ENCODE peak calls at places on chromosomes 2 and 18, in five cellular contexts. C, V, A, W and S are unnamed samples.

GRCh38 chr2:211144078-211144477 is 587.7 kb downstream of the CPS1 start:
- DNase-seq in W (peak), A (peak), C (peak), V (no peak), S (no peak)

GRCh38 chr18:78430171-78430857 is 549.3 kb upstream of the SALL3 start:
- DNase-seq in W (no peak), C (no peak), V (no peak), A (no peak), S (no peak)

GRCh38 chr2:28129955-28130695 is 239.6 kb downstream of the BABAM2 start:
- DNase-seq in A (no peak), V (no peak), C (peak), W (peak), S (no peak)

GRCh38 chr2:11517906-11518305 is 15.9 kb upstream of the GREB1 start:
- DNase-seq in C (no peak), V (no peak), W (no peak), A (no peak), S (no peak)

GRCh38 chr2:220224711-220225519 is 597.5 kb downstream of the SLC4A3 start:
- DNase-seq in V (no peak), A (no peak), W (peak), C (peak), S (no peak)

GRCh38 chr2:176104338-176105077 is 2.6 kb upstream of the HOXD11 start:
- DNase-seq in W (peak), C (no peak), V (no peak), A (no peak), S (no peak)

GRCh38 chr18:46297621-46298020 is 193.4 kb downstream of the HAUS1 start:
- DNase-seq in C (no peak), V (no peak), A (no peak), W (no peak), S (no peak)

GRCh38 chr2:154449951-154450658 is 248.4 kb upstream of the KCNJ3 start:
- DNase-seq in W (no peak), V (no peak), A (no peak), C (no peak), S (no peak)

GRCh38 chr18:79800353-79801180 is 2.8 kb downstream of the KCNG2 start:
- DNase-seq in C (no peak), V (no peak), A (no peak), W (no peak), S (no peak)

GRCh38 chr18:55781481-55781957 is 193.5 kb upstream of the TCF4 start:
- DNase-seq in C (peak), A (no peak), W (peak), V (peak), S (peak)

GRCh38 chr2:86809481-86810121 is 18.9 kb upstream of the CD8A start:
- DNase-seq in A (no peak), V (no peak), W (no peak), C (no peak), S (no peak)

GRCh38 chr2:15302154-15302553 is 259.0 kb downstream of the NBAS start:
- DNase-seq in W (peak), V (no peak), C (peak), A (no peak), S (no peak)

GRCh38 chr2:231356474-231356849 is 39.0 kb upstream of the B3GNT7 start:
- DNase-seq in W (peak), A (no peak), V (no peak), C (peak), S (no peak)

GRCh38 chr2:164145093-164145987 is 409.5 kb upstream of the FIGN start:
- DNase-seq in A (no peak), V (no peak), W (peak), C (peak), S (no peak)

GRCh38 chr2:207334631-207335371 is 169.1 kb upstream of the KLF7 start:
- DNase-seq in C (peak), W (peak), V (peak), A (peak), S (peak)

GRCh38 chr2:20595439-20596192 is 55.3 kb downstream of the HS1BP3 start:
- DNase-seq in V (peak), C (peak), W (peak), A (no peak), S (no peak)

GRCh38 chr2:178796079-178796677 is 11.0 kb downstream of the TTN start:
- DNase-seq in V (no peak), C (peak), W (peak), A (peak), S (peak)

GRCh38 chr2:183993052-183993451 is 605.3 kb upstream of the ZNF804A start:
- DNase-seq in A (no peak), V (no peak), C (no peak), W (no peak), S (no peak)

GRCh38 chr2:58571181-58571852 is 330.2 kb upstream of the FANCL start:
- DNase-seq in W (peak), A (peak), V (no peak), C (peak), S (peak)

GRCh38 chr18:47968006-47968676 is 37.7 kb upstream of the SMAD2 start:
- DNase-seq in C (no peak), A (no peak), W (no peak), V (no peak), S (peak)

GRCh38 chr2:150169230-150169629 is 318.2 kb downstream of the RND3 start:
- DNase-seq in C (peak), V (peak), W (peak), A (no peak), S (no peak)

GRCh38 chr2:240809276-240809675 is 10.7 kb downstream of the KIF1A start:
- DNase-seq in W (no peak), A (no peak), V (no peak), C (no peak), S (no peak)

GRCh38 chr18:47749195-47749973 is 181.1 kb downstream of the SMAD2 start:
- DNase-seq in A (peak), C (peak), W (peak), V (peak), S (peak)

GRCh38 chr2:12051831-12052230 is 305.4 kb downstream of the LPIN1 start:
- DNase-seq in W (peak), A (no peak), C (peak), V (no peak), S (no peak)

GRCh38 chr2:211035548-211036185 is 479.3 kb downstream of the CPS1 start:
- DNase-seq in V (no peak), A (peak), C (peak), W (peak), S (peak)

GRCh38 chr2:37809525-37809924 is 115.6 kb upstream of the RMDN2 start:
- DNase-seq in C (peak), A (peak), V (no peak), W (peak), S (no peak)

DNA sequence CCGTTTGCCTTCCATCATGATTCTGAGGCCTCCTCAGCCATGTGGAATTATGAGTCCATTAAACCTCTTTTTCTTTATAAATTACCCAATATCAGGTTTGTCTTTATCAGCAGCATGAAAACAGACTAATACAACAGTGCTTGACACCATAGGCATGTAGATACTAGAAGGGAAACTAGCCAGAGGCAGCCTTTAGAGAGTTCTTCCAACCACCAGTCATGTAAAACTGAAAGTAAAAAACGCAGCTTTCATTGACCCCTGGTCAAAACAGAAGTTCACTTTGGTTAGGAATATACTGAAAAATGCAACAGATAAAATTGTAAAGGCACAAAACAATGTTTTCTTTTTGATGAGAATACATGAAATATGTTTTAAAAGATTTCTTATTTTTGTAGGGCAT is 122.8 kb upstream of the L3MBTL4 start:
- DNase-seq in W (no peak), C (no peak), A (no peak), V (no peak), S (no peak)
- H3K4me3 ChIP-seq in W (no peak), C (no peak), A (no peak), V (no peak), S (no peak)

DNA sequence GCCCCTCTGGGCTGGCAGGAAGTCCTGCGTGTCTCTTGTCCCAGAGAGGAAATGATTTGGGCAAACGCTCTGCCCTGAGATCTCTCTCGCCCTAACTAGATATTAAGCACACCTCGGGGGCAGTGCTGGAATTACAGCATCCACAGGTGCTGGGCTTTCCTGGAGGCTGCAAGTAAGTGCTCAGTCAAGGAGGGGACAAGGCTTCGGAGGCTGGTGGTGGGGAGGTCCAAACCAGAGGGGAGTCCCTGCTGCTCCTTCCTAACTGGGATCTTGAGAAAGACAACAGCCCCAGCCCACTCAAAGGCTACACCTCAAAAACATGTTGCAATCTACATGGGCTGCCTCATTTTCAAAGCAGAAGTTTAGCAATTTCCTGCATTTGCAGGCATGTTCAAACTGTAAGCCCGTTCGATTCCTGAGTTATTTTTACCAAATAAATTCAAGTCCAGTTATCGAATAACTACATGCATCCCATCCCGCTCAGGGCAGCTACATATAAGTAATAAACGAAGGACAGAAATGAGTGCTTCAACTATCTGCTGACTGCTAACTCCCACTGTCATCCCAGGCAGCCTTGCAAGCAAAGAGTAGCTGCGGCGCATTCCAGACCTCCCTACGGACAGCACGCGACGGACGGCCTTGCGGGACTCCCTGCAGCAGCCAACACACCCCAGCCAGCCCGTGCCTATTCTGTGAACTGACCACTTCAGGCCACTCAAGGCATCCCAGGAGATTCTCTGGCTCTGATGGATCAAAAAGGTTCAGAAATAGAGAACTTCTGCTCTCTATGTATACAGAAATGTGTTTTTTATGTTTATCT is 27.5 kb downstream of the ZNF516 start:
- DNase-seq in C (peak), W (peak), A (no peak), V (peak), S (no peak)
- H3K4me3 ChIP-seq in C (no peak), W (no peak), A (no peak), V (peak), S (no peak)

DNA sequence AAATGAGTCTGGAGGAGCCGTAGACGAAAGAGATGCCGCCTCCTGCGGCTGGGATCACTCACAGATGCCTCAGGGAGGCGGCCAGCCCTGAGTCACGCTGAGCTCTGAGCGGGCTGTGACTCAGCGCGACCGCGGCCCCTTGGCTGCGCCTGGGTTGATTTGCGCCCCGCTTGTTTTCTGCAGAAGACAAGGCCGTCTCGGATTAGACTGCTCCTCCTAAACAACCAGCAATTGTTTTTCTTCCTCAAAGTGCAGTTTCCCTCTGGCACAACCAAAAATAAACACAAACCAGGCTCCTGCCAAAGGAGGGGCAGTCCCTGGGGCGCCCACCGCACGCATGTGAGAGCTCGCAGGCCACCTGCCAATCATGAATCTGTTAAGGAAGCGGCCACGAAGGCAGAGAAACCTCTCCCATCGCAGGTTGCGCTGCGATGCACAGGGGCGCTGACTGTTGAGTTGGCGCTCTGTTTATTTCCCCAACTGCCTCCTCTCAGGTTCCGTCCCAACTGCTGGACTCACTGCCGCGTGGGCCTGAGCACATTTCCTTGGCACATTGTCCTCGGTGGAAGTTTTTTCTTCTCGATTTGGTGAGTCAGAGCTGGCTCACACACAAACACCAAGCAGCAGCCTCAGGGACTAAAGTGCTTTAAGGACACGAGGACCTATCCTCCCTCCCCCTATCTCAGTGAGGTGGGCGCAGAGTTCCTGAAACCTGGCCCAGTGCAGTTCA is 85.2 kb upstream of the NDUFV2 start:
- DNase-seq in V (peak), A (peak), C (peak), W (peak), S (no peak)
- H3K4me3 ChIP-seq in V (peak), A (peak), C (peak), W (peak), S (no peak)

GRCh38 chr2:70632388-70632787 is 78.8 kb upstream of the TGFA start:
- DNase-seq in W (no peak), V (no peak), A (no peak), C (no peak), S (no peak)

GRCh38 chr2:70630761-70631160 is 77.1 kb upstream of the TGFA start:
- DNase-seq in A (no peak), W (no peak), V (no peak), C (no peak), S (no peak)

GRCh38 chr2:70627499-70627898 is 73.9 kb upstream of the TGFA start:
- DNase-seq in C (no peak), V (no peak), A (no peak), W (peak), S (no peak)

DNA sequence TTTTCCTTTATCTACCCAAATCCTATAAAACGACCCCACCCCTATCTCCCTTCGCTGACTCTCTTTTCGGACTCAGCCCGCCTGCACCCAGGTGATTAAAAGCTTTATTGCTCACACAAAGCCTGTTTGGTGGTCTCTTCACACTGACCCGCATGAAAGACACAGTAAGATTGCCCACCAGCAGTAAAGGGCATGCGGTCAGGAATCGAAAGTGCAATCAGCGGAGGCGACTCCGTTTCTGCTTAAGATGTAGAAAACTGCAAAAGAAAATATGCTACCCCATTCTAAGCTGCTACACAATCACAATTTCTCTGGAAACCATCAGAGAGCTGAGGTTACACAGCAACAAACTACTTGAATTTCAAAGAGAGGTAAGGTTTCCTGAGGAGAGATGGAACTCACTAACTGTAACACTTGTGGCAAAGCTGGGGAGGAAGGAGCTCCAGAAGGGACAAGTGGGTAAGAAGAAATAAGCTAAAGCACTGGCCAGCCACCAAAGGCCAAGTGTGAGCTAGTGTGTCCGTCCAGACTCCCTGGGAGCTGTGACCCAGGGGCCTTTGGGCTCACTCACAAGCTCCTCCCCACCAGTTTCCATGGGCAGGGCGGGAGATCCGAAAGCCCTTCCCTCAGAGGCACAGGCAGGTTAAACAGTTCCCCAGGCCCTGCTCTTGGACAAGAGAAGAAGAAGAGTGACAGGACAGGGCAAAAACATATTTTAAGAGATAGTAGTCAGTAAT is 72.8 kb upstream of the TGFA start:
- DNase-seq in C (no peak), A (no peak), W (no peak), V (peak), S (peak)
- H3K4me3 ChIP-seq in C (no peak), A (no peak), W (no peak), V (no peak), S (peak)

DNA sequence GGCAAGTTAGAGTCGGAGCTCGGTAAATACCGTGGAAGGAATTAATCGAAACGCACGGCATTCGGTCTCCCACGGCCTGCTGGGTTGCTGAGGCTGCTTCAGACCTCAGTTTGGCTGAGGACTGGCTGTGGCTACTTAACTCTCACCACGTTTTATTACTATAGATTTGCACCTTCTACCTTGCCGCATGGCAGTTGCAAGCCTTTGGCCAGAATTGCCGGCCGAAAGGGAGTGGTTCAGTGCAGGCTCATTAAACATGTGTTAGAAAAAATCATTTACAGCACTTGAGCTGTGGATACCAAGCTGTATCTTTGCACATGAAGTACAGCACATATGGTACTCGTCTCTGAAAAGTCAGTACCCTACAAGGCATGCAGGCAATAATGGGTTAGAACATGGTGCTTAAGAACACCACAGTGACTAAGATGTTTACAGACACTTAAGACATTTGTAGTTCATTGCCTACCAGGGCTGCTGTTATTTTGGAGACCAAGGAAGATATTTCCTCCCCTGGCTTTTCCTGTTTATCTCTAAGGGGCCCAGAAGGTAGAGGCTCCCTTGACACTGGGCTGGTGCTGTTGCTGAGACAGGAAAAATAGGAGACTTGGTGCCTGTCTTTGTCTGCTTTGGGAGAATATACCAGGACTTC is 103.1 kb downstream of the ZNF532 start:
- DNase-seq in A (no peak), V (no peak), W (no peak), C (peak), S (no peak)
- H3K4me3 ChIP-seq in A (no peak), V (no peak), W (no peak), C (no peak), S (no peak)

DNA sequence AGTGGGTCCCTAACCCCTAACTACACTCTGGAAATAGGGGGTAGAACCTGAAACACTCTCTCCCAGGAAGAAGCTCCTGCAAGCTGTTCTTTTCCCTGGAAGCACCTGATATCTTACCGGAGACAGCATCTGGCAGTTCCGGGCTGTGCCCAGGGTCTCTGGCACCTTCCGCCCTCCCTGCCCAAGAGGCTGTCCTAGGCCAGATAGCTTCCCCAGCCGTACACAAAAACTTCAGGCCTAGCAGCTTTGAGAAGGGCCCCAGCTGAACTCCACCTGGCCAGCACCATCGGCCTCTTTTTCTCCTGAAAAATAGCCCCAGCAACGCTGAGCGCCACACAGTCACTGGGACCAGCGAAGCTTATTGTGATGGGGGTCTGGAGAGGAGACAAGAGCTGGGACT is 9.7 kb downstream of the OSR1 start:
- DNase-seq in V (no peak), C (no peak), A (no peak), W (no peak), S (no peak)
- H3K4me3 ChIP-seq in V (peak), C (peak), A (peak), W (peak), S (no peak)

GRCh38 chr2:64861338-64862000 is 127.7 kb upstream of the SLC1A4 start:
- DNase-seq in A (no peak), W (no peak), V (no peak), C (no peak), S (no peak)

GRCh38 chr2:64862001-64862397 is 127.2 kb upstream of the SLC1A4 start:
- DNase-seq in V (no peak), A (no peak), C (no peak), W (no peak), S (no peak)

GRCh38 chr2:64860936-64861335 is 128.3 kb upstream of the SLC1A4 start:
- DNase-seq in C (no peak), W (no peak), A (no peak), V (no peak), S (no peak)

GRCh38 chr2:64859208-64860161 is 129.7 kb upstream of the SLC1A4 start:
- DNase-seq in C (peak), W (peak), A (peak), V (peak), S (no peak)

DNA sequence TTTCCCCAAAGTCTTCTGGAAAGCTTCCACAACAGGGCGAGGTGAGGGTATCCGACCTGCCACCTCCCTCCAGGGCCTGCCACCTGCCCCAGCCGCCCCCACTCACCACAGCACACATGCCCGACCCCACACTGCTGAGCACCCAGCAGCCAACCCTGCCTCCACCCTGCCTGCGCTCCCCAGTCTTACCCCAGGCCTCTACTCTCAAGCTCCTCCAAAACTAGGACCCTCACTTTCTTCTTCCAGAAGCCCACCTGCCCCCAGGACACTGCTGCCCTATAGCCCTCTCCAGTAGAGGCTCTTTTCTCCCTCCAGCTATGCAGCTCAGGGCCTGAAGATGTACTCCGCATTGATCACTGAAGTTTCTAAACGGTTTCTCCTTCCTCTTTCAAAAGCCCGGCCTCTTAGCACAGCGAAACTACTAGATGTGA is 128.9 kb upstream of the SLC1A4 start:
- DNase-seq in W (no peak), A (no peak), V (no peak), C (no peak), S (no peak)
- H3K4me3 ChIP-seq in W (no peak), A (peak), V (peak), C (no peak), S (no peak)